ENCODE peak calls at places on chromosomes 11 and 22, in four cellular contexts. Z, W, Q and Y are unnamed samples.

GRCh38 chr11:6405039-6405667 is 13.7 kb downstream of the APBB1 start:
- DNase-seq in Z (no peak), Q (no peak), W (no peak), Y (peak; percentile 27)

GRCh38 chr11:35334385-35335090 is 84.8 kb downstream of the SLC1A2 start:
- DNase-seq in Q (peak; percentile 64), W (no peak), Z (no peak), Y (no peak)

GRCh38 chr11:116613201-116613910 is 159.4 kb downstream of the BUD13 start:
- DNase-seq in W (no peak), Q (no peak), Z (no peak), Y (no peak)

GRCh38 chr11:61173456-61173855 is 12.2 kb upstream of the VPS37C start:
- DNase-seq in W (peak; percentile 21), Q (no peak), Z (peak; percentile 41), Y (no peak)

GRCh38 chr11:92045325-92045724 is 179.3 kb upstream of the FAT3 start:
- DNase-seq in Z (no peak), Q (no peak), W (no peak), Y (no peak)

GRCh38 chr11:69144316-69144715 is 11.4 kb upstream of the SMIM38 start:
- DNase-seq in Q (no peak), W (no peak), Z (no peak), Y (no peak)

GRCh38 chr11:100637706-100638105 is 49.4 kb upstream of the ARHGAP42 start:
- DNase-seq in Q (no peak), Z (no peak), W (no peak), Y (no peak)

GRCh38 chr11:126990716-126991480 is 9.7 kb downstream of the KIRREL3 start:
- DNase-seq in Q (no peak), Z (no peak), W (no peak), Y (no peak)

GRCh38 chr11:24588075-24588474 is 91.2 kb downstream of the LUZP2 start:
- DNase-seq in Z (no peak), W (no peak), Q (no peak), Y (no peak)

GRCh38 chr11:13261600-13262061 is 16.0 kb upstream of the BMAL1 start:
- DNase-seq in W (no peak), Z (no peak), Q (no peak), Y (no peak)

GRCh38 chr11:117232911-117233409 is 489 bp downstream of the RNF214 start:
- DNase-seq in W (no peak), Z (no peak), Q (no peak), Y (peak; percentile 66)

GRCh38 chr22:28411125-28411524 is 268.5 kb downstream of the TTC28 start:
- DNase-seq in Z (no peak), Q (no peak), W (no peak), Y (no peak)

GRCh38 chr22:47678667-47679287 is 916.3 kb downstream of the TBC1D22A start:
- DNase-seq in Q (no peak), Z (no peak), W (no peak), Y (peak; percentile 17)

GRCh38 chr11:60769273-60769672 is 12.6 kb downstream of the MS4A15 start:
- DNase-seq in Z (no peak), Q (no peak), W (no peak), Y (no peak)

GRCh38 chr11:93895106-93895862 is 44.9 kb upstream of the VSTM5 start:
- DNase-seq in Q (no peak), Z (peak; percentile 37), W (peak; percentile 41), Y (no peak)

GRCh38 chr11:65636810-65637557 is 917 bp upstream of the SIPA1 start:
- DNase-seq in Z (no peak), W (no peak), Q (no peak), Y (no peak)
- H3K4me2 ChIP-seq in Z (peak overlapping the region; percentile 93), W (peak overlapping the region; percentile 60), Q (no peak overlapping the region), Y (peak overlapping the region; percentile 91)

GRCh38 chr11:44894217-44894617 is 56.5 kb downstream of the TP53I11 start:
- DNase-seq in Z (peak; percentile 24), Q (no peak), W (peak; percentile 83), Y (peak; percentile 92)
- H2AFZ ChIP-seq in Z (no peak overlapping the region), Q (no peak overlapping the region), W (no peak overlapping the region), Y (no peak overlapping the region)

DNA sequence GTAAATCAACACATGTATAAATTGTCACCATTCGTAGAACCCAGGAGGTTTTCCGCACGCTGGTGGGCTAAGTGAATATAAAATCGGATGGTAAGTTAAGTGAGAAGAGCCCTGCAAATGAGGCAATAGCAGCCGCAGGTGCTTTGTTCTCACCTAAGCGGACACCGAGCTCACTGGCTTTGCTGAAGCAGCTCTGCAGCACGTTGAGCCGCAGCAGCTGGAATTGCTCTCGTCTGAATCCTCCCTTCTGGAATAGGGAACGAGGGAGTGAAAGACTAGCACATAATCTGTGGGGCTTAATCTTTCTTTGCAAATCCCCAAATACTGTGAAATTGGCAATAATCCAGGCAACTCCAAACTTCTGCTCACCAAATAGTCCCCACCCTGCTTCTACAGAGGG is 488.1 kb downstream of the NTM start:
- DNase-seq in Z (no peak), Q (no peak), W (no peak), Y (no peak)
- TF ChIP-seq HDAC2 in Z (no peak), Q (no peak), W (no peak), Y (no peak)

GRCh38 chr11:10302744-10303557 is 1.9 kb upstream of the ADM start:
- DNase-seq in W (peak; percentile 32), Q (no peak), Z (peak; percentile 70), Y (peak; percentile 74)
- H3K4me2 ChIP-seq in W (peak overlapping the region; percentile 84), Q (peak overlapping the region; percentile 88), Z (peak overlapping the region; percentile 98), Y (peak overlapping the region; percentile 87)

GRCh38 chr11:86792150-86792549 is 8.2 kb upstream of the PRSS23 start:
- DNase-seq in W (no peak), Q (no peak), Z (no peak), Y (no peak)
- H2AFZ ChIP-seq in W (no peak overlapping the region), Q (no peak overlapping the region), Z (no peak overlapping the region), Y (peak overlapping the region; percentile 15)

GRCh38 chr22:25746012-25746373 is 4.0 kb downstream of the MYO18B start:
- DNase-seq in Z (no peak), Q (no peak), W (no peak), Y (no peak)
- TF ChIP-seq HDAC2 in Z (no peak), Q (no peak), W (no peak), Y (no peak)